ENCODE peak calls at places on chromosomes 1 and 21, in eight cellular contexts. R is cardiac fibroblast, A is GM10248, F is colonic mucosa, P is MCF 10A, C is stomach, Z is astrocyte of the spinal cord, O is A549. K is an unnamed sample.
A peak's percentile ranks its signal among the peaks of the same experiment; 100 is the strongest.

GRCh38 chr1:5940723-5941407 is 51.4 kb downstream of the NPHP4 start:
- DNase-seq in R (no peak), F (no peak), A (no peak), C (no peak), Z (no peak), P (no peak), O (no peak), K (no peak)

GRCh38 chr1:225996946-225997545 is 2.1 kb downstream of the SDE2 start:
- DNase-seq in R (peak; percentile 25), C (no peak), P (no peak), F (no peak), O (no peak), Z (peak; percentile 19), A (no peak), K (no peak)

GRCh38 chr21:42633858-42634257 is 19.6 kb upstream of the PDE9A start:
- DNase-seq in Z (no peak), P (no peak), C (no peak), O (no peak), A (no peak), F (no peak), R (no peak), K (no peak)

GRCh38 chr1:235304549-235305451 is 23.2 kb downstream of the ARID4B start:
- DNase-seq in C (no peak), P (no peak), F (no peak), A (no peak), R (peak; percentile 59), O (no peak), Z (no peak), K (no peak)

GRCh38 chr1:47906009-47906432 is 91.2 kb downstream of the TRABD2B start:
- DNase-seq in Z (peak; percentile 4), A (no peak), R (peak; percentile 3), C (peak; percentile 44), O (peak; percentile 5), P (peak; percentile 77), F (no peak), K (peak; percentile 55)

GRCh38 chr1:100950776-100951175 is 54.9 kb downstream of the SLC30A7 start:
- DNase-seq in O (no peak), A (no peak), C (no peak), Z (peak; percentile 73), F (no peak), P (no peak), R (peak; percentile 36), K (no peak)

GRCh38 chr1:205228052-205228451 is 306 bp downstream of the TMCC2 start:
- DNase-seq in A (no peak), Z (no peak), C (peak; percentile 17), F (no peak), P (no peak), R (no peak), O (no peak), K (peak; percentile 8)

GRCh38 chr1:156114101-156114918 is at the start of gene LMNA:
- DNase-seq in R (peak; percentile 98), C (peak; percentile 94), Z (peak; percentile 97), P (peak; percentile 100), O (peak; percentile 96), F (peak; percentile 95), A (peak; percentile 83), K (peak; percentile 96)

GRCh38 chr1:89941110-89941770 is 53.7 kb upstream of the ZNF326 start:
- DNase-seq in A (no peak), R (no peak), P (no peak), C (no peak), Z (no peak), F (no peak), O (no peak), K (no peak)

GRCh38 chr1:240888039-240888786 is 276.3 kb upstream of the GREM2 start:
- DNase-seq in P (peak; percentile 88), O (peak; percentile 47), A (peak; percentile 60), R (no peak), C (peak; percentile 57), F (peak; percentile 64), Z (peak; percentile 2), K (peak; percentile 82)

GRCh38 chr21:16514316-16514715 is 784.5 kb downstream of the USP25 start:
- DNase-seq in Z (peak; percentile 50), R (no peak), A (no peak), P (no peak), C (no peak), F (no peak), O (no peak), K (no peak)

GRCh38 chr1:54545916-54546635 is 2.0 kb upstream of the ACOT11 start:
- DNase-seq in P (no peak), A (no peak), R (no peak), Z (no peak), F (no peak), O (no peak), C (no peak), K (no peak)

GRCh38 chr1:54546651-54547348 is 1.2 kb upstream of the ACOT11 start:
- DNase-seq in P (no peak), A (no peak), Z (no peak), O (no peak), C (no peak), R (no peak), F (no peak), K (no peak)

GRCh38 chr1:54548389-54549044 is 489 bp downstream of the ACOT11 start:
- DNase-seq in F (no peak), R (no peak), P (no peak), Z (no peak), O (no peak), A (no peak), C (peak; percentile 47), K (no peak)

GRCh38 chr1:54549181-54549924 is 1.3 kb downstream of the ACOT11 start:
- DNase-seq in O (no peak), C (no peak), A (no peak), R (no peak), Z (no peak), F (no peak), P (no peak), K (no peak)

GRCh38 chr1:54547601-54548388 is at the start of gene ACOT11:
- DNase-seq in R (peak; percentile 92), F (peak; percentile 58), C (peak; percentile 77), A (no peak), P (peak; percentile 22), Z (peak; percentile 57), O (no peak), K (peak; percentile 24)
- TF ChIP-seq CTCF in R (no peak), F (no peak), C (no peak), A (no peak), P (no peak), Z (peak; percentile 46), O (peak; percentile 10), K (no peak)

GRCh38 chr1:221850788-221851187 is 108.9 kb upstream of the DUSP10 start:
- DNase-seq in P (no peak), Z (no peak), C (no peak), O (no peak), A (no peak), F (no peak), R (no peak), K (no peak)

GRCh38 chr1:221858758-221859157 is 116.9 kb upstream of the DUSP10 start:
- DNase-seq in F (no peak), O (peak; percentile 8), C (no peak), Z (peak; percentile 80), A (no peak), R (peak; percentile 43), P (peak; percentile 95), K (no peak)

GRCh38 chr1:221855156-221855555 is 113.3 kb upstream of the DUSP10 start:
- DNase-seq in O (no peak), R (no peak), C (no peak), A (no peak), F (no peak), Z (no peak), P (no peak), K (no peak)

GRCh38 chr1:221851341-221851740 is 109.5 kb upstream of the DUSP10 start:
- DNase-seq in R (no peak), Z (no peak), A (no peak), F (no peak), P (no peak), O (no peak), C (no peak), K (no peak)

DNA sequence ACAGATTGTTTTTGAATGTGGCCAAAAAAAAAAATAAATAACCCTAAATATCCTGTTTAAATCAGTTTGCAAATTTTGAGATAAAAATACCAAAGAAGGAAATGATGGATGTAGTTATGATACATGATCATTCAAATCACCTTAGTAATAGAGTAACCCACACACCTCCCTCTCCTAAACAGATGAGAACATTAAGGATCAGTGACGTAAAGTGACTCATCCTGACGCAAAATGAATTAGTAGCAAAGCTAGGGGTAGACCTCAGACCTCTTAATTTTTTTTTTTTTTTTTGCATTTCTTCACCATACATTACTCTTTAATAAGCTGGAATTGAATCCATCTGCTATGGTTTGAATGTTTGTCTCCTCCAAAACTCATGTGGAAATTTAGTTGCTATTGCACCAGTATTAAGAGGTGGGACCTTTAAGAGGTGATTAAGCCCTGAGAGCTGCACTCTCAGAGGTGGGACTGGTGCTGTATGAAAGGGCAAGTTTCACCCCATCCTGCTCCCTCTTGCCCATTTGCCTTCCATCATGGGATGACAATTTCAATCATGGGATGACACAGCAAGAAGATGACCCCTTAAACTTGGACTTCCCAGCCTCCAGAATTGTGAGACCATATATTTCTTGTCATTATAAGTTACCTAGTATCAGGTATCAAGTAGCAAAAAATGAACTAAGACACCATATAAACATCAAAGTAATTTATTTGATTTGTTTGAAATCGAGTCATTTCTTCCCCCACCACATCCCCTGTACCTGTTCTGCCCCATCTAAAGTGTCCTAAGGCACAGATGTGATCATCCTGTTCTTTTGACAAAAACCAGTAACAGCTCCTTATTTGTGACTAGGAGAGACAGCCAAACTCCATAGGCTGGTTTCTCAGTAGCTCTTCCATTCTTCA is 114.6 kb upstream of the DUSP10 start:
- DNase-seq in A (no peak), Z (peak; percentile 60), R (no peak), P (peak; percentile 81), F (no peak), C (no peak), O (no peak), K (no peak)
- TF ChIP-seq CTCF in A (no peak), Z (no peak), R (no peak), P (no peak), F (no peak), C (no peak), O (no peak), K (no peak)

GRCh38 chr1:9181990-9182783 is 52.4 kb upstream of the H6PD start:
- DNase-seq in O (peak; percentile 50), Z (peak; percentile 42), R (peak; percentile 64), F (peak; percentile 62), P (peak; percentile 63), C (peak; percentile 65), A (peak; percentile 75), K (peak; percentile 61)
- TF ChIP-seq CTCF in O (peak; percentile 10), Z (no peak), R (no peak), F (peak; percentile 10), P (peak; percentile 23), C (no peak), A (peak; percentile 33), K (peak; percentile 27)

GRCh38 chr1:171716620-171717019 is 25.2 kb downstream of the VAMP4 start:
- DNase-seq in F (no peak), C (no peak), R (peak; percentile 37), A (no peak), O (no peak), Z (no peak), P (no peak), K (peak; percentile 4)

GRCh38 chr1:171717080-171717479 is 24.8 kb downstream of the VAMP4 start:
- DNase-seq in Z (no peak), R (no peak), F (no peak), C (no peak), A (no peak), O (no peak), P (no peak), K (no peak)

GRCh38 chr1:171718848-171719247 is 23.0 kb downstream of the VAMP4 start:
- DNase-seq in R (no peak), Z (no peak), C (no peak), O (no peak), P (no peak), A (no peak), F (no peak), K (no peak)

GRCh38 chr1:171718216-171718615 is 23.6 kb downstream of the VAMP4 start:
- DNase-seq in A (no peak), C (no peak), F (no peak), R (no peak), P (no peak), Z (no peak), O (no peak), K (no peak)

GRCh38 chr1:171715813-171716251 is 26.0 kb downstream of the VAMP4 start:
- DNase-seq in A (no peak), P (peak; percentile 18), F (no peak), O (peak; percentile 7), C (no peak), R (peak; percentile 47), Z (no peak), K (no peak)
- TF ChIP-seq CTCF in A (peak; percentile 41), P (peak; percentile 44), F (peak; percentile 22), O (peak; percentile 63), C (no peak), R (peak; percentile 39), Z (peak; percentile 44), K (peak; percentile 36)

K was measured in Calu3.